ENCODE peak calls at places on chromosomes 3 and 15, in eight cellular contexts. A, G, F, Y, Q, J, H and V are unnamed samples.

GRCh38 chr3:30970183-30970582 is 75.7 kb upstream of the GADL1 start:
- DNase-seq in Q (no peak), G (no peak), H (no peak), Y (no peak), J (peak), F (no peak), A (no peak), V (no peak)

GRCh38 chr15:87716422-87716821 is 540.1 kb downstream of the NTRK3 start:
- DNase-seq in H (no peak), Q (peak), G (no peak), A (no peak), F (no peak), Y (no peak), J (no peak), V (no peak)

GRCh38 chr3:190088890-190089289 is 31.8 kb downstream of the P3H2 start:
- DNase-seq in H (no peak), G (no peak), Q (no peak), F (no peak), A (no peak), J (no peak), Y (no peak), V (no peak)

GRCh38 chr3:98900265-98901031 is 1.0 kb downstream of the DCBLD2 start:
- DNase-seq in H (no peak), Y (no peak), Q (peak), J (no peak), F (no peak), A (no peak), G (no peak), V (no peak)

GRCh38 chr3:98817546-98817945 is 54.4 kb downstream of the ST3GAL6 start:
- DNase-seq in G (no peak), H (no peak), J (no peak), F (peak), Q (peak), Y (peak), A (no peak), V (peak)

GRCh38 chr3:127039719-127040118 is 56.8 kb downstream of the PLXNA1 start:
- DNase-seq in J (peak), A (no peak), Q (no peak), Y (no peak), F (no peak), G (no peak), H (no peak), V (no peak)

GRCh38 chr3:58640700-58641372 is 25.7 kb downstream of the FAM3D start:
- DNase-seq in J (peak), H (peak), Q (peak), A (peak), G (peak), Y (peak), F (peak), V (peak)

GRCh38 chr3:115403791-115404190 is 219.5 kb upstream of the GAP43 start:
- DNase-seq in Y (no peak), Q (no peak), A (no peak), H (no peak), G (no peak), J (no peak), F (no peak), V (no peak)

GRCh38 chr3:38960953-38961622 is 90.7 kb downstream of the SCN11A start:
- DNase-seq in F (peak), Y (no peak), Q (peak), J (peak), G (peak), A (no peak), H (peak), V (peak)

GRCh38 chr3:73542127-73542526 is 82.6 kb downstream of the PDZRN3 start:
- DNase-seq in J (no peak), A (no peak), Y (no peak), H (no peak), F (no peak), G (no peak), Q (no peak), V (no peak)

GRCh38 chr3:159163656-159164055 is 361.8 kb downstream of the MFSD1 start:
- DNase-seq in G (no peak), F (no peak), H (no peak), J (no peak), Q (no peak), A (no peak), Y (no peak), V (no peak)

GRCh38 chr3:11465744-11466611 is 177.7 kb downstream of the VGLL4 start:
- DNase-seq in A (no peak), J (peak), G (no peak), F (no peak), Q (no peak), Y (no peak), H (no peak), V (no peak)

GRCh38 chr3:70861855-70862254 is 549.4 kb upstream of the MDFIC2 start:
- DNase-seq in F (no peak), G (no peak), H (no peak), J (no peak), A (no peak), Q (no peak), Y (no peak), V (no peak)

GRCh38 chr3:46405301-46406079 is 1.4 kb downstream of the CCR5AS start:
- DNase-seq in G (peak), H (no peak), A (no peak), Y (no peak), Q (no peak), F (no peak), J (peak), V (no peak)

GRCh38 chr15:61835476-61836106 is 224.7 kb downstream of the VPS13C start:
- DNase-seq in J (peak), G (peak), A (peak), F (peak), H (no peak), Y (no peak), Q (peak), V (peak)

GRCh38 chr3:8757551-8758518 is 11.6 kb downstream of the OXTR start:
- DNase-seq in G (no peak), H (no peak), J (no peak), Y (no peak), A (no peak), Q (no peak), F (no peak), V (no peak)

GRCh38 chr3:158127250-158128219 is 17.6 kb downstream of the RSRC1 start:
- DNase-seq in F (peak), Y (no peak), H (peak), G (no peak), J (no peak), Q (no peak), A (no peak), V (no peak)

GRCh38 chr3:139505829-139506386 is 29.6 kb upstream of the RBP2 start:
- DNase-seq in Y (no peak), F (no peak), G (no peak), H (no peak), Q (no peak), J (no peak), A (no peak), V (no peak)

GRCh38 chr3:139509631-139510030 is 29.9 kb downstream of the RBP1 start:
- DNase-seq in J (no peak), G (no peak), Y (no peak), F (no peak), H (no peak), Q (no peak), A (no peak), V (no peak)

GRCh38 chr3:139506792-139507191 is 30.5 kb upstream of the RBP2 start:
- DNase-seq in Y (no peak), A (no peak), H (no peak), G (no peak), F (no peak), J (no peak), Q (peak), V (no peak)
- TF ChIP-seq CTCF in Y (no peak), A (no peak), H (peak), G (no peak), F (no peak), J (no peak), Q (peak), V (no peak)

GRCh38 chr15:45249125-45249780 is 2.8 kb upstream of the SLC28A2 start:
- DNase-seq in A (no peak), Y (no peak), J (no peak), F (no peak), H (no peak), G (no peak), Q (no peak), V (no peak)

GRCh38 chr15:45254405-45255293 is 2.6 kb downstream of the SLC28A2 start:
- DNase-seq in Q (no peak), F (no peak), Y (peak), H (peak), J (no peak), G (peak), A (no peak), V (no peak)

GRCh38 chr15:45251888-45252287 is at the start of gene SLC28A2:
- DNase-seq in Q (no peak), A (no peak), H (no peak), F (no peak), Y (no peak), J (no peak), G (no peak), V (no peak)

GRCh38 chr15:45253330-45253729 is 1.3 kb downstream of the SLC28A2 start:
- DNase-seq in H (no peak), Q (peak), J (no peak), F (no peak), A (no peak), G (no peak), Y (no peak), V (no peak)
- TF ChIP-seq CTCF in H (peak), Q (peak), J (no peak), F (peak), A (peak), G (peak), Y (no peak), V (no peak)

DNA sequence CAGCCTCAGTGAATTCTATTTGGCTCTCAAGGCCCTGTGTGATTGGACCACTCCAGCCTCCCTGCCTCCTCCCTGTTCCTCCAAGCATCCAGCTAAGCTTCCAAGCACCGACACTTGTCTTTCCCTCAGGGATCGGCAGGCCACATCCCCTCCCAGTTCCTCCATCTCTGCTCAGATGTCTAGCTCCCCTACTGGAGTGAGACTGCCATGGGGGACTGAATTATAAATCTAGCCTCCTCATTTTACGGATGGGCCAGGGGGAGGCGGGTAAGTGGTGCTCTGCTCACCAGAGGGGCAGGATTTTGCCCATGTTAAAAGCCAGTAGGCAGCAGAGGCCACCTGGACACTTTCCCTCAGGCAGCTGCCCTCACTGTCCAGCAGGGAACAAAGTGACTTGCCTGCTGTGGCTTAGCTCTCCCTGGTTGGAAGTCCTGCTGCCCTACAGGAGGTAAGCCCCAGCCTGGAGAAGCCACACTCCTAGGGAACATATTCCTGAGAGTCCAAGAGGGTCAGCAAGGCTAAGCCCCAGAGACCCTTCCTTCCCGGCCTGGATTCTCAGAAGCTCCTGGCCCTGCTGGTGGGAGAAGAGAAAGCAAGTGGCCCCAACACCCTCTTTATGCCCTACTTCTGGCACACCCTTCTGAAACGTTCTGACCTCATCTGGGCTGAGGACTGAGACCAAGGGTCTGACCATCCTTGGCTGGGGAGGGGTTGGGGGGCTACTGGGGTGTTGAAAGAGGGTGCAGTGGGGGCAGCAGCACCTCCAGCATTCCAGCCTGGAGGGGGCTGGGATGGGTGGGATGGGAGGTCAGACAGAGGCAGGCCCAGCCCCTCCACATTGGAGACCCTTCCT is 9.1 kb upstream of the HHATL start:
- DNase-seq in Y (no peak), J (no peak), A (peak), F (no peak), Q (no peak), H (no peak), G (peak), V (no peak)
- TF ChIP-seq CTCF in Y (peak), J (no peak), A (no peak), F (no peak), Q (no peak), H (peak), G (no peak), V (no peak)

DNA sequence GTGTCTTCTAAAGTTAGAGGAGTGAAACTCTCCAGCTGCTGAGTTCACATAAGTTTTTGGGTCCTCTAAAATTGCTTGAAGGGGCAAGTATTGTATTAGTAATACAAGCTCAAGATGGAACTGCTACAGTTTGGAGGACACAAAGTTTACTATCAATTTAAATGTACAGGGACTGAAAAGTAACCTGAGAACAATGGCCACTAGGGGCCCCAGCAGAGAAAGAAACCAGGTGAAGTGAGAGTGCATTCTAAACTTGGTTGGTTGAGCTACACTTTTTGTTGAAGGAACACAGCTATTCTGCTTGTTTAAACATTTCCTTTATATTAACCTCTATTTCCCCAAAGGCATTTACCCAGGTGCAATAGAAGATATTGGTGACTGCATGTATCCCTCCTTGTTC is 755.5 kb downstream of the GBE1 start:
- DNase-seq in F (no peak), Y (no peak), A (no peak), Q (no peak), G (no peak), J (no peak), H (no peak), V (no peak)
- TF ChIP-seq CTCF in F (peak), Y (no peak), A (no peak), Q (peak), G (no peak), J (no peak), H (no peak), V (no peak)

GRCh38 chr15:41424809-41425208 is 7.9 kb downstream of the RTF1 start:
- DNase-seq in Y (no peak), A (no peak), F (no peak), Q (no peak), J (no peak), G (no peak), H (no peak), V (no peak)

GRCh38 chr15:41429003-41429890 is 12.4 kb downstream of the RTF1 start:
- DNase-seq in A (no peak), J (no peak), Y (no peak), H (no peak), G (no peak), F (peak), Q (no peak), V (peak)

GRCh38 chr15:41423979-41424659 is 7.2 kb downstream of the RTF1 start:
- DNase-seq in F (peak), A (no peak), G (no peak), Y (no peak), Q (no peak), J (no peak), H (no peak), V (peak)
- TF ChIP-seq CTCF in F (no peak), A (no peak), G (no peak), Y (no peak), Q (no peak), J (no peak), H (no peak), V (no peak)

GRCh38 chr3:188662214-188662613 is 508.3 kb downstream of the LPP start:
- DNase-seq in A (no peak), H (no peak), Y (no peak), F (no peak), G (no peak), J (no peak), Q (no peak), V (no peak)

GRCh38 chr3:188661801-188662200 is 507.8 kb downstream of the LPP start:
- DNase-seq in J (no peak), Q (no peak), H (no peak), G (no peak), A (no peak), F (no peak), Y (no peak), V (no peak)

GRCh38 chr3:188663839-188664238 is 507.9 kb upstream of the TPRG1 start:
- DNase-seq in F (no peak), G (no peak), H (no peak), J (no peak), A (no peak), Y (no peak), Q (no peak), V (no peak)

GRCh38 chr3:188659444-188660100 is 505.6 kb downstream of the LPP start:
- DNase-seq in G (no peak), J (no peak), A (no peak), F (no peak), H (no peak), Y (no peak), Q (no peak), V (no peak)

GRCh38 chr3:188664795-188665194 is 507.0 kb upstream of the TPRG1 start:
- DNase-seq in Q (peak), G (no peak), H (no peak), A (no peak), J (no peak), F (no peak), Y (no peak), V (peak)
- TF ChIP-seq CTCF in Q (peak), G (no peak), H (peak), A (peak), J (no peak), F (no peak), Y (no peak), V (peak)

GRCh38 chr15:29680806-29681485 is 141.3 kb downstream of the TJP1 start:
- DNase-seq in Q (no peak), G (no peak), J (no peak), A (no peak), Y (no peak), F (no peak), H (no peak), V (no peak)

GRCh38 chr15:29676961-29677402 is 145.3 kb downstream of the TJP1 start:
- DNase-seq in F (no peak), H (no peak), Y (no peak), G (peak), Q (peak), A (no peak), J (no peak), V (no peak)

GRCh38 chr15:29677871-29678431 is 144.3 kb downstream of the TJP1 start:
- DNase-seq in Q (no peak), F (no peak), H (no peak), G (peak), A (no peak), Y (no peak), J (no peak), V (no peak)

GRCh38 chr15:29677450-29677849 is 144.8 kb downstream of the TJP1 start:
- DNase-seq in Y (no peak), Q (no peak), J (no peak), F (no peak), A (no peak), H (no peak), G (peak), V (no peak)

GRCh38 chr15:29678504-29679034 is 143.7 kb downstream of the TJP1 start:
- DNase-seq in H (no peak), G (peak), Y (no peak), F (no peak), J (no peak), A (no peak), Q (no peak), V (no peak)
- TF ChIP-seq CTCF in H (no peak), G (no peak), Y (no peak), F (no peak), J (no peak), A (no peak), Q (no peak), V (no peak)